ENCODE peak calls at places on chromosome 18, in seven cellular contexts. Z, L, H, W, D, T and S are unnamed samples.

GRCh38 chr18:67132919-67133318 is 383.6 kb downstream of the DSEL start:
- DNase-seq in Z (no peak), D (no peak), L (no peak), W (no peak), T (no peak), H (no peak), S (no peak)

GRCh38 chr18:50340078-50340477 is 34.8 kb upstream of the SKA1 start:
- DNase-seq in D (no peak), L (no peak), Z (no peak), H (no peak), W (no peak), T (no peak), S (no peak)

GRCh38 chr18:77058186-77058847 is 74.3 kb downstream of the MBP start:
- DNase-seq in L (no peak), D (peak), T (no peak), Z (peak), H (no peak), W (no peak), S (no peak)

GRCh38 chr18:26439537-26439936 is 108.8 kb downstream of the KCTD1 start:
- DNase-seq in Z (no peak), H (no peak), L (no peak), T (no peak), W (no peak), D (no peak), S (no peak)

GRCh38 chr18:76532875-76533274 is 37.8 kb upstream of the ZNF516 start:
- DNase-seq in W (no peak), H (no peak), D (no peak), Z (no peak), T (no peak), L (no peak), S (no peak)

GRCh38 chr18:38811209-38811608 is 1245.6 kb upstream of the CELF4 start:
- DNase-seq in L (no peak), D (no peak), W (no peak), Z (no peak), H (no peak), T (no peak), S (no peak)

GRCh38 chr18:57134564-57135211 is 12.2 kb upstream of the BOD1L2 start:
- DNase-seq in Z (no peak), H (no peak), D (no peak), L (no peak), W (no peak), T (no peak), S (no peak)

GRCh38 chr18:31819106-31819924 is 58.6 kb upstream of the SLC25A52 start:
- DNase-seq in H (no peak), D (peak), L (no peak), Z (no peak), W (peak), T (peak), S (peak)

GRCh38 chr18:48656582-48656981 is 117.8 kb downstream of the CTIF start:
- DNase-seq in W (no peak), Z (no peak), D (no peak), T (no peak), H (no peak), L (no peak), S (no peak)

GRCh38 chr18:60090170-60090569 is 190.4 kb downstream of the PMAIP1 start:
- DNase-seq in W (no peak), H (no peak), Z (no peak), T (no peak), D (peak), L (no peak), S (no peak)

GRCh38 chr18:76260941-76261472 is 234.0 kb downstream of the ZNF516 start:
- DNase-seq in W (no peak), D (no peak), L (no peak), Z (no peak), T (no peak), H (no peak), S (no peak)

GRCh38 chr18:8800041-8800441 is 94.7 kb downstream of the MTCL1 start:
- DNase-seq in T (no peak), D (no peak), L (no peak), W (no peak), Z (no peak), H (no peak), S (no peak)

GRCh38 chr18:76958692-76959341 is 136.5 kb downstream of the ZNF236 start:
- DNase-seq in L (no peak), H (no peak), T (peak), D (peak), Z (peak), W (no peak), S (no peak)

GRCh38 chr18:22309191-22309590 is 108.5 kb downstream of the CTAGE1 start:
- DNase-seq in W (no peak), D (peak), T (no peak), L (no peak), H (no peak), Z (no peak), S (peak)

GRCh38 chr18:10416020-10416419 is 38.4 kb upstream of the APCDD1 start:
- DNase-seq in H (no peak), T (no peak), L (no peak), Z (no peak), D (no peak), W (no peak), S (no peak)

GRCh38 chr18:26764177-26764576 is 101.3 kb downstream of the AQP4 start:
- DNase-seq in T (no peak), D (no peak), L (no peak), Z (no peak), W (no peak), H (no peak), S (no peak)

GRCh38 chr18:63578357-63578958 is 8.7 kb upstream of the SERPINB13 start:
- DNase-seq in D (peak), H (no peak), Z (no peak), T (peak), W (no peak), L (no peak), S (peak)

GRCh38 chr18:13993730-13994129 is 78.4 kb upstream of the MC2R start:
- DNase-seq in D (no peak), L (no peak), H (no peak), Z (no peak), T (no peak), W (no peak), S (no peak)

GRCh38 chr18:21914739-21915319 is 174.2 kb downstream of the MIB1 start:
- DNase-seq in H (peak), Z (peak), L (no peak), T (peak), D (peak), W (no peak), S (no peak)

GRCh38 chr18:63725682-63726480 is 23.1 kb downstream of the SERPINB11 start:
- DNase-seq in H (no peak), W (no peak), D (no peak), T (no peak), L (no peak), Z (no peak), S (no peak)

GRCh38 chr18:48203961-48204666 is 205.1 kb downstream of the ZBTB7C start:
- DNase-seq in H (no peak), T (peak), Z (no peak), D (no peak), W (no peak), L (no peak), S (no peak)

GRCh38 chr18:53947092-53947640 is 277.3 kb downstream of the MBD2 start:
- DNase-seq in W (no peak), Z (no peak), H (no peak), L (no peak), D (no peak), T (no peak), S (no peak)

GRCh38 chr18:49214058-49214457 is 246.4 kb downstream of the DYM start:
- DNase-seq in D (no peak), T (no peak), Z (no peak), H (no peak), L (no peak), W (no peak), S (no peak)

GRCh38 chr18:36284268-36284667 is 13.2 kb upstream of the FHOD3 start:
- DNase-seq in W (no peak), L (no peak), D (no peak), T (no peak), Z (no peak), H (no peak), S (no peak)

GRCh38 chr18:47215554-47216138 is 35.8 kb downstream of the SKOR2 start:
- DNase-seq in H (no peak), L (no peak), W (peak), D (peak), Z (peak), T (no peak), S (peak)

GRCh38 chr18:58409802-58410445 is 219.0 kb downstream of the ALPK2 start:
- DNase-seq in D (no peak), H (no peak), L (no peak), W (no peak), Z (no peak), T (no peak), S (no peak)
- H3K4me3 ChIP-seq in D (no peak), H (no peak), L (no peak), W (no peak), Z (no peak), T (no peak), S (no peak)

GRCh38 chr18:79756143-79756500 is 41.6 kb upstream of the KCNG2 start:
- DNase-seq in D (no peak), L (no peak), W (no peak), H (no peak), Z (no peak), T (no peak), S (no peak)

GRCh38 chr18:79754022-79754761 is 43.5 kb upstream of the KCNG2 start:
- DNase-seq in T (no peak), L (no peak), H (no peak), Z (no peak), W (no peak), D (no peak), S (no peak)

GRCh38 chr18:79753391-79753851 is 44.3 kb upstream of the KCNG2 start:
- DNase-seq in D (no peak), Z (no peak), L (no peak), W (no peak), T (no peak), H (no peak), S (no peak)

GRCh38 chr18:79755496-79756142 is 42.1 kb upstream of the KCNG2 start:
- DNase-seq in L (no peak), H (no peak), W (no peak), Z (no peak), T (no peak), D (no peak), S (no peak)

GRCh38 chr18:79754831-79755351 is 42.8 kb upstream of the KCNG2 start:
- DNase-seq in Z (no peak), T (no peak), H (no peak), W (no peak), D (no peak), L (no peak), S (no peak)
- TF ChIP-seq CTCF in Z (no peak), T (no peak), H (no peak), W (no peak), D (no peak), L (no peak), S (no peak)

GRCh38 chr18:33844232-33844631 is 266.2 kb downstream of the ASXL3 start:
- DNase-seq in W (no peak), D (no peak), T (no peak), L (no peak), H (no peak), Z (no peak), S (no peak)
- H3K4me3 ChIP-seq in W (no peak), D (no peak), T (no peak), L (no peak), H (no peak), Z (no peak), S (no peak)

DNA sequence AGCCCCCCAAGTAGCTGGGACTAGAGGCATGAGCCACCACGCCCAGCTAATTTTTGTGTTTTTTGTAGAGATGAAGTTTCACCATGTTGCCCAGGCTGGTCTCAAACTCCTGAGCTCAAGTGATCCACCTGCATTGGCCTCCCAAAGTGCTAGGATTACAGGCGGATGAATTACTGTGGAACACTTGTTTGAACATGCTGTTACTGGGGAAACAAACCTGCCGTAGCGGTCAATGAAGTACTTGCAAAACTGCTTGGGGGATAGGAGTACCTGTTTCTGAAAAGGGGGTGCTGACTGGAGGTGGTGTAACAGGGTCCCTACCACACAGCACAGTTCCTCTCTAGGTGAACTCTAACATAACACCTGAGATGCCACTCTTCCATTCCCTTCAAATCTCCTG is 5.9 kb upstream of the IMPACT start:
- DNase-seq in L (no peak), T (no peak), Z (no peak), W (no peak), D (no peak), H (no peak), S (no peak)
- TF ChIP-seq CTCF in L (no peak), T (no peak), Z (no peak), W (no peak), D (no peak), H (no peak), S (no peak)

GRCh38 chr18:74456017-74456408 is 1.1 kb downstream of the DIPK1C start:
- DNase-seq in L (no peak), Z (no peak), T (no peak), H (no peak), W (no peak), D (no peak), S (no peak)
- H3K4me3 ChIP-seq in L (peak), Z (peak), T (peak), H (peak), W (no peak), D (no peak), S (no peak)

DNA sequence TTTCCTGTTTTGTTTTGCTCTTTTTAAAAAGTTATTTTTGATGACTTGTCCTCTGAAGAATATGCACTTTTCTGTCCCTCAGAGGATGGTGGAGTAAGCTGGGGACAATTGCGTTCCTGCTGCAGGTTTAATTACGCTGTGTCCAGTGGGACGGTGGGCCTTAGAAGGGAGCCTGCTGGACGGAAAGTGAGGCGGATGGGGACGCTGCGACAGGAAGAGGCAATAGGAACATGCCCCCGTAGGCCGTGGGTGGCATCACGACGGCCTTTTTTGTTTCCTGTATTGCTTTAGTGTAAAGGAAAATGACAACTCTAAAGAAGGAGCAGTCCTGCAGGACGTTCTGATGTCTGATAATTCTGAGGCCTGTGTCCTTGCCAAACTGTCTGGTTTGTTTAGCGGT is 121.6 kb downstream of the NFATC1 start:
- DNase-seq in H (no peak), T (peak), W (no peak), D (no peak), Z (no peak), L (peak), S (no peak)
- TF ChIP-seq CTCF in H (no peak), T (no peak), W (no peak), D (no peak), Z (no peak), L (peak), S (no peak)

DNA sequence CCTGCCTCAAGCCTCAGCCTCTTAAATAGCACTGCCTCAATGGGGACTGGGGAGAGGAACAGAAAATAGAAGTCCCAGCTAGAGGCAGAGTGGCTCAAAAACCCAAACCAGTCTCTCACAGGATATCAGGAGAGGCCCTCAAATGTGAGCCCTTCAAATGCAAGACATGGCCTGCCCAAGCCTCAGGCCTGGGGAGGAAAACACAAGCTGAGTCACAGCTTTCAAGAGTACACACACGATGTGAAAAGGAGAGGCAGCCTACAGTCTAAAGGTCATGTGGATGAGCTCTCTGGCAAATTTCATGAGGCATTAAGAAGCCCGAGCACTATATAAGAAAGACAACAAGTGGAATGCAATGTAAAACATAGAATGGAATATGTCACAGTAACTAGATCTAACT is 316.6 kb upstream of the MEX3C start:
- DNase-seq in L (no peak), T (no peak), Z (no peak), D (no peak), H (no peak), W (no peak), S (no peak)
- H3K4me3 ChIP-seq in L (no peak), T (no peak), Z (no peak), D (no peak), H (no peak), W (no peak), S (no peak)